ENCODE peak calls at places on chromosomes 4 and X, in five cellular contexts. Z is PC-9, Q is progenitor cell of endocrine pancreas, H is WERI-Rb-1, P is choroid plexus epithelial cell. V is an unnamed sample.

GRCh38 chr4:147754037-147754445 is 22.2 kb downstream of the ARHGAP10 start:
- DNase-seq in P (peak; percentile 82), Q (no peak), H (no peak), Z (peak; percentile 42), V (peak; percentile 71)

GRCh38 chr4:154088741-154089140 is 299.9 kb upstream of the SFRP2 start:
- DNase-seq in P (peak; percentile 54), Z (no peak), Q (no peak), H (no peak), V (no peak)

GRCh38 chr4:110046588-110047049 is 133.9 kb downstream of the EGF start:
- DNase-seq in Z (no peak), Q (no peak), P (peak; percentile 28), H (no peak), V (peak; percentile 47)

GRCh38 chrX:124328765-124329164 is 3.7 kb upstream of the TEX13D start:
- DNase-seq in H (no peak), Z (no peak), P (no peak), Q (no peak), V (peak; percentile 16)

GRCh38 chrX:39766085-39766726 is 331.6 kb downstream of the BCOR start:
- DNase-seq in Q (no peak), P (no peak), Z (no peak), H (no peak), V (no peak)

GRCh38 chr4:113952452-113953029 is 26.9 kb downstream of the ARSJ start:
- DNase-seq in Q (peak; percentile 32), Z (no peak), P (peak; percentile 83), H (peak; percentile 61), V (peak; percentile 64)

GRCh38 chr4:138897818-138898226 is 117.8 kb upstream of the NOCT start:
- DNase-seq in Z (peak; percentile 92), H (no peak), Q (no peak), P (peak; percentile 76), V (peak; percentile 50)

GRCh38 chr4:3283916-3284315 is 8.9 kb upstream of the RGS12 start:
- DNase-seq in Q (no peak), P (no peak), Z (no peak), H (no peak), V (peak; percentile 92)

GRCh38 chr4:142567199-142567598 is 278.9 kb downstream of the INPP4B start:
- DNase-seq in Q (no peak), H (no peak), Z (no peak), P (no peak), V (no peak)

GRCh38 chr4:65033899-65034298 is 624.6 kb upstream of the TECRL start:
- DNase-seq in H (no peak), Z (no peak), Q (no peak), P (peak; percentile 9), V (peak; percentile 12)
- TF ChIP-seq CTCF in H (no peak), Z (peak; percentile 36), Q (peak; percentile 45), P (peak; percentile 27), V (no peak)

GRCh38 chr4:10762541-10762940 is 78.0 kb upstream of the CLNK start:
- DNase-seq in Q (no peak), Z (no peak), H (peak; percentile 32), P (peak; percentile 97), V (peak; percentile 74)

GRCh38 chr4:10765386-10765785 is 80.8 kb upstream of the CLNK start:
- DNase-seq in H (no peak), P (no peak), Q (no peak), Z (no peak), V (no peak)

DNA sequence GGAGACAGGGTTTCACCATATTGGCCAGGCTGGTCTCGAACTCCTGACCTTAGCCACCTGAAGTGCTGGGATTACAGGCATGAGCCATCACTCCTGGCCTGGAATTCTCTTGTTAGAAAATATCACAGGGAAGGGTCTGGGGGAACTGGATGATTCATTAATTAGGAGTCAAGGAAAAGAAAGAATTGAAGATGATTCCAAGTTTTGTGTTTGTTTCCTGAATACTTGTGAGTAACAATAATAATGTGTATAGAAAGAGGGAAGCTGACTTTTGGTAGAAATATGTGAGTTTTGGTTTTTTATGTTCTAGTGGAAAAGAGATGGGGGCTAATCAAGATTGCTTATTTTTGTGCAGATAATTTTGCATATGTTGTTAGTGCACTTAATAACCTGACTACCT is 77.3 kb upstream of the CLNK start:
- DNase-seq in Z (no peak), P (no peak), H (no peak), Q (no peak), V (no peak)
- TF ChIP-seq CTCF in Z (no peak), P (no peak), H (no peak), Q (no peak), V (no peak)

DNA sequence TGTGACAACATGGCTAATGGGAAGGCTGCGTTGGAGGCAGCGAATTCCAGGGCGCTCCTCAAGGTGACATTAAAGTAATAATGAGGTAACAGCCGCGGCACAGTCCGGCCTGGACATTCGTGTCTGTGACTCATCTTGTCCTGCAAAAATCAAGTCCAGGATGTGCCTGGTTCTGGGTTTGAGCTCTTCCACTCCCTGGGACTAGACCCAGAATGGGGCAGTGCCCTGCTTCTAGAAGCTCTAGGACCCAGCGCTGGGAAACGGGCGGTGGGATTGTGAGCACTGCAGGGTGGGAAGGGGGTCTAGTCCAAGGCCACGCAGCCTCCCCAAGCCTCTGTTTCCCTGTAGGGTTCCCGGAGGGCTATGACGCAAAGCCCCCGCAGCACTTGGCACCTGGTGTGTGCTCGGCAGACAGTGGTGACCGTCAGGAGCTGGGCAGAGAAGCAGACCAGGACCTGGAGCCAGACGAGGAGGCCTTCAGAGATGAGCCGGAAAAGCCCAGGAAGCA is 34.9 kb downstream of the HMX1 start:
- DNase-seq in P (no peak), Z (no peak), H (peak; percentile 5), Q (no peak), V (no peak)
- TF ChIP-seq CTCF in P (no peak), Z (no peak), H (no peak), Q (no peak), V (no peak)

DNA sequence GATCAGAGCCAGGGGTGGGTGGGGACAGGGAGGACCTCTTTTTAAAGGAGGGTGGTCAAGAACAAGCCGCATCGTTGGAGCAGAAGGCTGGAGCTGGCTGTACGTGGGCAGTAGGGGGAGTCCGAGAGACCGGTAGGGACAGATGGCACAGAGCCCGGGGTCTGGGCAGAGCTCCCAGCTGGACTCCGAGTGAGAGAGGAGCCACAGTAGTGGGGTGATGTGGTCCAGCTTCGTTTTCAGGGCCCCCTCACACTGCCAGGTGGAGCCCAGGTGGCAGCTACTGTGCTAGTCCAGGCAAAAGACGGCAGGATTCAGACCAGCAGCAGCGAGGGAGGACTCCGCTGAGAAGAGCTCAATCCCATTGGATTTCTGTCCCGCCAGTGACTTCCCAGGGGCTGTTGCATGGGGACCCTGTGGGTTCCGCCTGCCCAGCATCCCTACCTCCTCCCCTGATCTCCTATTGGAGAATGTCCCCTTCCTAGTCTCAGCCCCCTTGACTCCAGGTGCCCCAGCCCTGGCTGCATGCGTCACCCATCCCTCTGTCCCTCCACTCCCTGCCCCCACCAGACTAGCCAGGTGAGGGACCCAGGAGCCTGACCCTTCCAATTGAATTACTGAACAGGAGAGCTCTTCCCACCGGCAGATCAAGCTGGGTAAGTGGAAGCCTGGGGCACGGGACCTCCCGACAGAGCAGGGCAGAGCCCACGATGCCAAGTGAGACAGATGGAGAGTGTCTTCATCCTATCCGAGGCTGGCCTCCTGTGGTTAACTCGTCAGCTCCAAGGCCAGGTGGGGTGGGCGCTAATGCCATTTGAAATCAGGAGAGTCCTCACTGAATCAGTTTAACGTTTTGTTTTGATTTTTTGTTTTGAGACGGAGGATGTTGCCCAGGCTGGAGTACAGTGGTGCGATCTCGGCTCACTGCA is 2.9 kb downstream of the ARHGAP4 start:
- DNase-seq in Z (no peak), P (peak; percentile 70), H (peak; percentile 91), Q (no peak), V (peak; percentile 63)
- TF ChIP-seq CTCF in Z (no peak), P (peak; percentile 67), H (peak; percentile 95), Q (peak; percentile 33), V (peak; percentile 59)

GRCh38 chr4:144174401-144175067 is 34.0 kb upstream of the GYPA start:
- DNase-seq in Q (no peak), P (peak; percentile 84), H (no peak), Z (peak; percentile 34), V (peak; percentile 66)
- TF ChIP-seq CTCF in Q (peak; percentile 63), P (peak; percentile 45), H (no peak), Z (peak; percentile 54), V (peak; percentile 69)

V was measured in MCF 10A.